ENCODE peak calls at places on chromosomes 1 and 21, in six cellular contexts. T is NCI-H82, K is HT1080, W is NCI-H1105, V is H54, D is fibroblast of the conjunctiva. M is an unnamed sample.

GRCh38 chr1:58331156-58331555 is 215.4 kb downstream of the OMA1 start:
- DNase-seq in T (no peak), K (no peak), W (no peak), V (no peak), D (no peak), M (no peak)

GRCh38 chr1:110631836-110632620 is 25.9 kb upstream of the KCNA2 start:
- DNase-seq in T (no peak), K (no peak), W (no peak), V (no peak), D (no peak), M (no peak)

GRCh38 chr1:39394059-39394458 is 97.4 kb upstream of the BMP8A start:
- DNase-seq in T (no peak), K (no peak), W (no peak), V (no peak), D (no peak), M (no peak)

GRCh38 chr1:71089536-71090270 is 8.9 kb upstream of the ZRANB2 start:
- DNase-seq in T (no peak), K (peak), W (no peak), V (no peak), D (peak), M (no peak)

GRCh38 chr1:63980706-63981407 is 207.0 kb downstream of the ROR1 start:
- DNase-seq in T (peak), K (no peak), W (no peak), V (no peak), D (no peak), M (no peak)

GRCh38 chr1:10980094-10980577 is 32.3 kb upstream of the TARDBP start:
- DNase-seq in T (no peak), K (peak), W (no peak), V (peak), D (peak), M (peak)

GRCh38 chr1:214558002-214558770 is 6.8 kb upstream of the PTPN14 start:
- DNase-seq in T (no peak), K (peak), W (no peak), V (peak), D (no peak), M (no peak)

GRCh38 chr21:29315155-29315749 is 16.5 kb downstream of the BACH1 start:
- DNase-seq in T (no peak), K (no peak), W (no peak), V (no peak), D (no peak), M (no peak)

GRCh38 chr1:47738560-47739182 is 258.5 kb downstream of the TRABD2B start:
- DNase-seq in T (peak), K (peak), W (peak), V (no peak), D (peak), M (peak)

GRCh38 chr21:39863111-39863510 is 4.1 kb upstream of the PCP4 start:
- DNase-seq in T (no peak), K (peak), W (peak), V (no peak), D (no peak), M (no peak)

GRCh38 chr1:236141447-236142357 is 637 bp upstream of the GPR137B start:
- DNase-seq in T (peak), K (peak), W (no peak), V (peak), D (no peak), M (peak)

GRCh38 chr1:34164510-34165381 is at the start of gene CSMD2:
- DNase-seq in T (peak), K (peak), W (peak), V (peak), D (no peak), M (peak)

GRCh38 chr1:155192346-155193274 is 15.1 kb downstream of the THBS3 start:
- DNase-seq in T (no peak), K (no peak), W (peak), V (no peak), D (no peak), M (no peak)

GRCh38 chr1:112263464-112263863 is 132.6 kb upstream of the CTTNBP2NL start:
- DNase-seq in T (no peak), K (peak), W (no peak), V (peak), D (no peak), M (no peak)

GRCh38 chr1:22556391-22557104 is 6.7 kb upstream of the EPHA8 start:
- DNase-seq in T (no peak), K (no peak), W (no peak), V (no peak), D (no peak), M (no peak)

GRCh38 chr1:245051349-245052221 is 103.2 kb upstream of the KIF26B start:
- DNase-seq in T (peak), K (no peak), W (no peak), V (no peak), D (no peak), M (no peak)

GRCh38 chr1:73673980-73674379 is 524.0 kb downstream of the LRRIQ3 start:
- DNase-seq in T (no peak), K (no peak), W (peak), V (no peak), D (no peak), M (peak)

M was measured in retina.